ENCODE peak calls at places on chromosomes 12 and 14, in four cellular contexts. P is K562, J is HepG2, A is GM12878. Q is an unnamed sample.

GRCh38 chr12:79344855-79345840 is 345.6 kb downstream of the PAWR start:
- DNase-seq in P (peak), J (peak), A (peak), Q (peak)

GRCh38 chr14:88029500-88029899 is 24.6 kb downstream of the GPR65 start:
- DNase-seq in P (no peak), J (no peak), A (no peak), Q (no peak)

GRCh38 chr12:56462565-56462964 is 5.8 kb upstream of the SPRYD4 start:
- DNase-seq in P (no peak), J (no peak), A (no peak), Q (no peak)

GRCh38 chr12:66438601-66439000 is 136.3 kb downstream of the HELB start:
- DNase-seq in P (no peak), J (no peak), A (no peak), Q (no peak)

GRCh38 chr14:63224196-63224595 is 20.0 kb downstream of the RHOJ start:
- DNase-seq in P (no peak), J (no peak), A (no peak), Q (peak)

GRCh38 chr12:11347810-11348209 is 37.6 kb upstream of the PRB4 start:
- DNase-seq in P (no peak), J (no peak), A (no peak), Q (peak)

GRCh38 chr12:65962921-65963883 is 138.9 kb downstream of the HMGA2 start:
- DNase-seq in P (no peak), J (no peak), A (no peak), Q (peak)

GRCh38 chr12:88578821-88579518 is 1.3 kb downstream of the KITLG start:
- DNase-seq in P (no peak), J (peak), A (no peak), Q (peak)

GRCh38 chr14:58171090-58171489 is 19.1 kb upstream of the ARMH4 start:
- DNase-seq in P (peak), J (peak), A (peak), Q (peak)

GRCh38 chr14:23551266-23552028 is at the start of gene ZFHX2:
- DNase-seq in P (peak), J (peak), A (no peak), Q (peak)

GRCh38 chr14:21498540-21499526 is 12.3 kb downstream of the METTL3 start:
- DNase-seq in P (peak), J (peak), A (no peak), Q (peak)

GRCh38 chr14:57871487-57872080 is 5.7 kb upstream of the SLC35F4 start:
- DNase-seq in P (peak), J (peak), A (peak), Q (peak)

GRCh38 chr14:81509838-81510452 is 23.7 kb downstream of the SEL1L start:
- DNase-seq in P (no peak), J (no peak), A (no peak), Q (peak)

GRCh38 chr12:68580911-68581310 is 29.8 kb upstream of the RAP1B start:
- DNase-seq in P (no peak), J (no peak), A (no peak), Q (no peak)

GRCh38 chr14:42624980-42625761 is 1018.5 kb downstream of the LRFN5 start:
- DNase-seq in P (no peak), J (no peak), A (no peak), Q (no peak)

GRCh38 chr14:52103416-52103815 is 34.6 kb upstream of the NID2 start:
- DNase-seq in P (no peak), J (no peak), A (no peak), Q (no peak)

GRCh38 chr12:46526231-46526630 is 153.7 kb upstream of the SLC38A2 start:
- DNase-seq in P (no peak), J (no peak), A (no peak), Q (no peak)

GRCh38 chr12:87086118-87086891 is 830.1 kb upstream of the MGAT4C start:
- DNase-seq in P (no peak), J (no peak), A (no peak), Q (no peak)

GRCh38 chr14:88849717-88850116 is 25.3 kb downstream of the TTC8 start:
- DNase-seq in P (no peak), J (no peak), A (no peak), Q (no peak)

GRCh38 chr12:12665194-12665593 is 30.8 kb downstream of the GPR19 start:
- DNase-seq in P (no peak), J (no peak), A (no peak), Q (peak)

GRCh38 chr14:96917442-96917963 is 120.3 kb downstream of the VRK1 start:
- DNase-seq in P (peak), J (no peak), A (no peak), Q (no peak)

GRCh38 chr14:96297000-96297399 is 41.0 kb downstream of the BDKRB1 start:
- DNase-seq in P (no peak), J (peak), A (no peak), Q (no peak)

GRCh38 chr12:106122004-106122403 is 16.8 kb downstream of the NUAK1 start:
- DNase-seq in P (no peak), J (no peak), A (no peak), Q (no peak)

GRCh38 chr12:2773199-2773875 is 21.4 kb upstream of the FKBP4 start:
- DNase-seq in P (no peak), J (no peak), A (no peak), Q (no peak)
- TF ChIP-seq BHLHE40 in P (no peak), J (no peak), A (no peak), Q (no peak)

DNA sequence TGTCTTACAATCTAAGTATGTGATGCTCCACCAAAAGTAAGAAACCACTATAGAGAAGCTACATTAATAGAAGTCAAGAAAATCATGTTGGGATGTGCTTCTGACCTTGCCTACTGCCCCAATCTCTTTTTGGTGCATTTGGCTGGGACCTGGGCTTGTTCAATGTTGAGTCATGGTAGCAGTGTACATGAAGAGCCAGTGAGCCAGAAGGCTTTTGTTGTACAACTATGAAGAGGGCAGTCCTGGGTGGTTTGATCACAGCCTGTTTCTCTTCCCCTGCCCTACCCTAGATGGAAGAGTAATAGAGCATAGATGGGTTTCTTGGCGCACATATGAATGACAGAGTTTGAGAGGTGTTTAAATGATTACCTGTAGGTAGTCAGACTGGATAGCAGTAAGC is 56.4 kb downstream of the UBR7 start:
- DNase-seq in P (no peak), J (no peak), A (no peak), Q (no peak)
- TF ChIP-seq TARDBP in P (no peak), J (no peak), A (no peak), Q (no peak)

GRCh38 chr14:99321955-99322730 is 50.1 kb upstream of the BCL11B start:
- DNase-seq in P (no peak), J (no peak), A (no peak), Q (no peak)

GRCh38 chr14:99320621-99321235 is 48.7 kb upstream of the BCL11B start:
- DNase-seq in P (no peak), J (no peak), A (no peak), Q (peak)

GRCh38 chr14:99320105-99320572 is 48.1 kb upstream of the BCL11B start:
- DNase-seq in P (peak), J (peak), A (peak), Q (peak)

GRCh38 chr14:99322731-99323599 is 51.0 kb upstream of the BCL11B start:
- DNase-seq in P (no peak), J (no peak), A (no peak), Q (no peak)

DNA sequence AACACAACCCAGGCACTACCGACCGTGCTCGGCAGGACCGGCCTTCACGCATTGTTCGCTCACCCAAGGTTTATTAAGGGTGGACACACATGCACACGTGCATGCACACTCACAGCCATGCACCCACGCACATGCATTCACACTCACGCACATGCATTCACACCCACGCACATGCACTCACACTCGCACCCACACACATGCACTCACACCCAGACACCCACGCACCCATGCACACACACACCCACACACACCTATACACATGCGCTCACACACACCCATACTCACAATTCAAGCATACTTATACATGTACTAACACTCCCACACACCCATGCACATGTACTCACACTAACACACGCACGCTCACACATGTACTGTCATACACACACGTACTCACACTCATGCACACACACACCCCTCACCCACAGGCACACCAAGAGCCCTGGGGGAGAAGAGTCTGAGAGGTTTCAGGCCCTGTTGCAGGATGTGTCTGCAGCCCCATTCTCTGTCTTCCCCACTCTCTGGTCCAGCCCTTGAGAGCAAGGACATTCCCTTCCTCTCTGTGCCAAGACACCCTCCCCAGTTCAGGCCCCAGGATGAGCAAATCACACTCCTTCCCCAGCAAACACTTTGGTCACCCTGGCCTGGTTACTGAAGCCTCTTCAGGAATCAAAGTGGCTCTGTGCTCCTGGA is 49.4 kb upstream of the BCL11B start:
- DNase-seq in P (no peak), J (no peak), A (no peak), Q (no peak)
- TF ChIP-seq BHLHE40 in P (no peak), J (no peak), A (no peak), Q (no peak)

GRCh38 chr14:50232276-50232642 is 881 bp upstream of the SOS2 start:
- DNase-seq in P (no peak), J (no peak), A (no peak), Q (no peak)

GRCh38 chr14:50242566-50243288 is 11.3 kb upstream of the SOS2 start:
- DNase-seq in P (no peak), J (no peak), A (no peak), Q (no peak)

GRCh38 chr14:50231475-50232275 is at the start of gene SOS2:
- DNase-seq in P (peak), J (peak), A (peak), Q (peak)

GRCh38 chr14:50233335-50234250 is 2.2 kb upstream of the SOS2 start:
- DNase-seq in P (no peak), J (peak), A (no peak), Q (peak)

GRCh38 chr14:50237448-50237847 is 6.1 kb upstream of the SOS2 start:
- DNase-seq in P (no peak), J (no peak), A (no peak), Q (no peak)
- TF ChIP-seq TARDBP in P (no peak), J (no peak), A (no peak), Q (no peak)

GRCh38 chr14:90848944-90849731 is 32.9 kb upstream of the TTC7B start:
- DNase-seq in P (no peak), J (peak), A (no peak), Q (no peak)
- TF ChIP-seq BHLHE40 in P (no peak), J (no peak), A (no peak), Q (no peak)

GRCh38 chr12:24133385-24133784 is 183.9 kb upstream of the SOX5 start:
- DNase-seq in P (no peak), J (peak), A (peak), Q (no peak)
- TF ChIP-seq TARDBP in P (no peak), J (no peak), A (no peak), Q (no peak)

DNA sequence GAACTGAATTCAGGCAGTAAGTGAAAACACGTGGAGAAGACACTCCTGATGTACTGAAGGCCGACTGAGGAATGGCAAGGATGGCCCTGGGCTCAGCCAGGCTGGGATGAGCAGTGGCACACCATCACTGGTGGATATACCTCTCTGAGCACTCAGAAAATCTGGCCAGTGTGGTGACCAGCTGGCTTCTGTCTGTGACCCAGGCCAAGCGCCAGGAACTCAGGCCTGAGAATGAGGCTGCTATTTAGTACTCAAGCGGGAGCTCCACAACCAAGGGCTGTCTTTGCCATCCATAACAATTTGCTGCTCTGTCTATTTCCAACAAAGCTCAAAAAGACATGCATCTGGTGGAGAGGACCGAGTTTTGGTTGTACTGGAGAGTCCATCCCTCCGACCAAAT is 586.3 kb downstream of the BCL11B start:
- DNase-seq in P (no peak), J (no peak), A (no peak), Q (no peak)
- TF ChIP-seq BHLHE40 in P (no peak), J (no peak), A (no peak), Q (no peak)

GRCh38 chr12:50564240-50564947 is 59.6 kb downstream of the DIP2B start:
- DNase-seq in P (no peak), J (no peak), A (no peak), Q (no peak)
- TF ChIP-seq TARDBP in P (no peak), J (no peak), A (no peak), Q (no peak)

DNA sequence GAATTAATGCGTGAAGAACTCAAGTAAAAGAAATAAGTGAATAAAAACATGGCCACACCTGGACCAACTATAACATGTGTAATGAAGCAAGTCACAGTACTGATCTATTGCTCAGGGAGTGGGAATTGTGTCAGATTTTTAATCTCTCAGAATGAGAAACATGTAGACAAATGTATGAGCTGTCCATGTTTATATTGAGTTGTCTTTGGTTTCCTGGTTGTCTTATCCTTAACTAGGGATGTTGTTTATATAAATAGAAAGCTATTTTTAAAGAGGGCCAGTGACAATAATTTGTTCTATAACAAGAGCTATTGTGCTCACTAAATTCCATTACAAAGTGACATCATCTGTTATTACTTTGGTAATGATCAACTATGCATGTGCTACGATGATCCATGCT is 91.2 kb upstream of the RTL1 start:
- DNase-seq in P (no peak), J (no peak), A (no peak), Q (no peak)
- TF ChIP-seq BHLHE40 in P (no peak), J (no peak), A (no peak), Q (no peak)

DNA sequence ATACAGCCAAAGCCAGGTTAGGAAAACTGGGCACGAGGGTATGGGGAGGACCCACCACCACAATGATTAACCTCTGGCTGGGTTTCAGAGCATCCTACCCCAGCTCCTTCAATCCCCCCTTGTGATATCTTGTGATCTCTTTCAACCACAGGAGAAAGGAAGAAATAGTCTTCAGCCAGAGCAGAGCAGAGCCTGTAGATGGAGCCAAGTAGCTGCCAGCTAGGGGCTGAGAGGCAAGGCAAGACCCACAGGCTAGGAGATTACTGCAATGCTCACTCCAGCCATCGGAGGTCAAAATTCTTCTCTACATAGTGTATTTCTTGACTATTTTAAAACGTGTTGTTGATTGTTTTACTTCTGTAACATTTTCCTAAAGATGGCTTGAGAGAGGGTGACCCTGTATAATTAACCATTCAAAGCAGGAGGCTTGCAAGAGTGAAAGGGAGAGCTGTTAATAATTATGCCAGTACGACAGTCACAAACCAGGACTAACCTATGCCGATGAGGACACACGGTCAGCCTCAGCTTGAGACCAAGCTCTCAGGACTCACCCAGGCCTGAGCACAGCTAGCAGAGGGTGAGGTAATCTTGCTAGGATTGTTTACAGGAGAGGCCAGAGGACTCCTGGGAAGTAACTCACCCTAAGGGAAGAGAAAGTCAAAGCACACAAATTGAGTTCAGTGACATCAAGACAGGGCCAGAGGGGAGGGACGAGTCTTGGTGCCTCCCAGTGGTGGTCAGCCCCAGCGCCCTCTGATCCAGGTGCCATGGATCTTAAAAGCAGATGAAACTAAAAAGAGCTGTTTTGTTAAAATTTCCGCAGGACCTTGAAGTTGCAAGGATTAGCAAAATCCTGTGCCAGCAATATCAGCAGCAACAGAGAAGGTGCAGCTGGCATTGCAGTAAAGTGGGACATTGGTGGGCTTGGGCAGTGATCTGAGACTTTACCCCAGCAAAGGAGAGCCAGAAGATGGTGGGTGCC is 29.8 kb upstream of the CDKN3 start:
- DNase-seq in P (no peak), J (peak), A (no peak), Q (peak)
- TF ChIP-seq TARDBP in P (no peak), J (peak), A (no peak), Q (no peak)

Q was measured in HEK293T.